ENCODE peak calls at places on chromosome 11, in eight cellular contexts. S, O, Q, C, E, I, X and Z are unnamed samples.

GRCh38 chr11:93972790-93973189 is 48.4 kb upstream of the HEPHL1 start:
- DNase-seq in S (no peak), O (no peak), Q (no peak), C (no peak), E (no peak), I (no peak), X (no peak), Z (no peak)

GRCh38 chr11:64849600-64850356 is 5.3 kb upstream of the CDC42BPG start:
- DNase-seq in S (no peak), O (no peak), Q (no peak), C (no peak), E (no peak), I (no peak), X (no peak), Z (no peak)

GRCh38 chr11:116729501-116730240 is 43.1 kb downstream of the BUD13 start:
- DNase-seq in S (no peak), O (no peak), Q (no peak), C (no peak), E (no peak), I (no peak), X (no peak), Z (no peak)

GRCh38 chr11:119616586-119617342 is 112.2 kb downstream of the NECTIN1 start:
- DNase-seq in S (no peak), O (no peak), Q (no peak), C (no peak), E (no peak), I (no peak), X (no peak), Z (no peak)

GRCh38 chr11:8033312-8033715 is 46.2 kb downstream of the EIF3F start:
- DNase-seq in S (peak; percentile 75), O (peak; percentile 83), Q (peak; percentile 75), C (peak; percentile 92), E (peak; percentile 87), I (peak; percentile 84), X (peak; percentile 74), Z (peak; percentile 59)

GRCh38 chr11:3123316-3123715 is 41.8 kb downstream of the OSBPL5 start:
- DNase-seq in S (peak; percentile 69), O (no peak), Q (no peak), C (peak; percentile 96), E (peak; percentile 55), I (peak; percentile 85), X (peak; percentile 30), Z (no peak)

GRCh38 chr11:69122642-69123431 is 32.9 kb upstream of the SMIM38 start:
- DNase-seq in S (peak; percentile 88), O (peak; percentile 79), Q (peak; percentile 96), C (no peak), E (peak; percentile 55), I (no peak), X (peak; percentile 96), Z (peak; percentile 3)

GRCh38 chr11:118715837-118716260 is 36.4 kb upstream of the TREH start:
- DNase-seq in S (no peak), O (no peak), Q (no peak), C (no peak), E (no peak), I (no peak), X (no peak), Z (no peak)

GRCh38 chr11:3155691-3156258 is 9.3 kb downstream of the OSBPL5 start:
- DNase-seq in S (no peak), O (no peak), Q (no peak), C (peak; percentile 59), E (peak; percentile 72), I (peak; percentile 51), X (no peak), Z (peak; percentile 55)

GRCh38 chr11:96109265-96110030 is 185.5 kb upstream of the MTMR2 start:
- DNase-seq in S (no peak), O (no peak), Q (no peak), C (no peak), E (no peak), I (no peak), X (no peak), Z (no peak)

GRCh38 chr11:78927511-78927910 is 352.8 kb upstream of the NARS2 start:
- DNase-seq in S (no peak), O (no peak), Q (no peak), C (no peak), E (no peak), I (no peak), X (no peak), Z (no peak)

GRCh38 chr11:124762624-124763155 is 600 bp upstream of the ESAM start:
- DNase-seq in S (peak; percentile 59), O (no peak), Q (no peak), C (no peak), E (no peak), I (no peak), X (no peak), Z (no peak)

GRCh38 chr11:7690648-7691047 is 15.6 kb downstream of the OVCH2 start:
- DNase-seq in S (no peak), O (no peak), Q (no peak), C (no peak), E (no peak), I (no peak), X (no peak), Z (no peak)

GRCh38 chr11:68141247-68142027 is 20.2 kb upstream of the CHKA start:
- DNase-seq in S (no peak), O (peak; percentile 13), Q (no peak), C (no peak), E (no peak), I (no peak), X (no peak), Z (no peak)

GRCh38 chr11:78338138-78338537 is 79.5 kb downstream of the GAB2 start:
- DNase-seq in S (no peak), O (no peak), Q (no peak), C (no peak), E (no peak), I (no peak), X (no peak), Z (no peak)

GRCh38 chr11:46330887-46331652 is 16.2 kb upstream of the DGKZ start:
- DNase-seq in S (no peak), O (no peak), Q (no peak), C (no peak), E (no peak), I (no peak), X (no peak), Z (no peak)

GRCh38 chr11:102654761-102655160 is 29.6 kb upstream of the MMP20 start:
- DNase-seq in S (no peak), O (no peak), Q (no peak), C (no peak), E (no peak), I (no peak), X (no peak), Z (no peak)

GRCh38 chr11:125481531-125481930 is 14.5 kb downstream of the FEZ1 start:
- DNase-seq in S (no peak), O (no peak), Q (no peak), C (no peak), E (no peak), I (no peak), X (no peak), Z (no peak)

GRCh38 chr11:61739966-61740365 is 12.5 kb upstream of the MYRF start:
- DNase-seq in S (no peak), O (no peak), Q (no peak), C (no peak), E (no peak), I (no peak), X (no peak), Z (no peak)

DNA sequence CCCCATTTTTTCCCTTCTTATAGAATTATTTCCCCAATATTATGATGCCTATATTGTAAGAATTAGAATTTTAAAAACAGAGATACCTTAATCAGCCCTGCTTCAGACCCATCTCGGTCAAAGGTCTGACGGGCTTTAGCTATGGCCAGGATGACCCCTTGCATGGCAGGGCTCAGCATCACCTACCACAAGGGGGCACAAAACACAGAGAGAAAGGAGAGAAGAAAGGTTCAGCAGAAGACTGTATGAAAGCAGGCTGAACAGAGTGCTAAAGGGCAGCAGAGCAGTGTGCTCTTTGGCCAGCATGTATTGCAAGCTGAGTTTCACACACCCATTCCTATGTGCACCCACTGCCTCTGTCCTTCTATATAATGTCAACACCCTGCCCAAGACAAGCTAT is 26.8 kb downstream of the CLDN25 start:
- DNase-seq in S (no peak), O (no peak), Q (peak; percentile 34), C (no peak), E (peak; percentile 5), I (no peak), X (no peak), Z (no peak)
- TF ChIP-seq CTCF in S (no peak), O (peak; percentile 25), Q (peak; percentile 42), C (peak; percentile 10), E (peak; percentile 54), I (peak; percentile 33), X (peak; percentile 17), Z (peak; percentile 38)

GRCh38 chr11:10896493-10896892 is 38.6 kb upstream of the ZBED5 start:
- DNase-seq in S (no peak), O (no peak), Q (no peak), C (no peak), E (no peak), I (no peak), X (no peak), Z (no peak)
- TF ChIP-seq CTCF in S (no peak), O (no peak), Q (no peak), C (no peak), E (no peak), I (no peak), X (no peak), Z (no peak)

GRCh38 chr11:47847537-47847891 is 636 bp downstream of the NUP160 start:
- DNase-seq in S (no peak), O (no peak), Q (no peak), C (no peak), E (no peak), I (no peak), X (no peak), Z (no peak)

GRCh38 chr11:47850337-47850736 is 2.2 kb upstream of the NUP160 start:
- DNase-seq in S (no peak), O (no peak), Q (no peak), C (no peak), E (no peak), I (no peak), X (no peak), Z (no peak)

GRCh38 chr11:47847892-47848635 is at the start of gene NUP160:
- DNase-seq in S (peak; percentile 93), O (peak; percentile 79), Q (peak; percentile 91), C (peak; percentile 90), E (peak; percentile 24), I (peak; percentile 92), X (peak; percentile 78), Z (no peak)

GRCh38 chr11:47846998-47847397 is 1.2 kb downstream of the NUP160 start:
- DNase-seq in S (no peak), O (no peak), Q (no peak), C (no peak), E (no peak), I (no peak), X (no peak), Z (no peak)

DNA sequence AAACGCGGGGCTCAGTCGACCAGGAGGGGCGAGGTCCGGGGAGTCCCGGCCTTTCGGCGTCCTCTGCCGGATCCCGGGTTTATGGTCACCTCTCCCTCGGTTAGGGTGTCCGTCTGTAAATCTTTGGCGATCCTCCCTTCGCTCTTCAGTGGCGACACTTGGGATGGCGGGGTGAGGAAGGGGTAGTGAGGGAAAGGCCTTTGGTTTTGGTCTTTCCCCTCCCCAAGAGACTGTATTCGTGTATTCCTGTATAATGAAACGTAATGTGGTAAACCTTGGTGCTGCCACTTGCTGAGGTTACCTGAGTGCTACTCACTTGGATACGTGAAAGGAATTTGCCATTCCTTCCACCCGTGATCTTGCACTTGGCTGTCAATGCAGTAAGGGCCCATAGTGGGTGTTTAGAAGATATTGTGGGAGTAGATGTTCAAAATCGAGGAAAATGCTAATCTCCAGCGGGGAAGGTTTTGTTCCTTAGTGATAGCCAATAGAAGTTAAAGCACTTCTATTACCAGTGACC is 546 bp upstream of the NUP160 start:
- DNase-seq in S (no peak), O (no peak), Q (no peak), C (no peak), E (no peak), I (no peak), X (no peak), Z (no peak)
- TF ChIP-seq CTCF in S (no peak), O (peak; percentile 9), Q (no peak), C (no peak), E (no peak), I (no peak), X (no peak), Z (no peak)

GRCh38 chr11:12411806-12412727 is 34.7 kb downstream of the PARVA start:
- DNase-seq in S (peak; percentile 64), O (peak; percentile 45), Q (peak; percentile 81), C (peak; percentile 95), E (peak; percentile 73), I (no peak), X (peak; percentile 86), Z (peak; percentile 88)
- TF ChIP-seq CTCF in S (no peak), O (peak; percentile 59), Q (peak; percentile 86), C (peak; percentile 82), E (peak; percentile 85), I (peak; percentile 85), X (peak; percentile 39), Z (peak; percentile 83)